ENCODE peak calls at places on chromosomes 1 and 21, in nine cellular contexts. One of them, this sample, is unnamed.

GRCh38 chr1:22447581-22448215 is 4.0 kb upstream of the ZBTB40 start:
- DNase-seq in PC-3: peak; percentile 81
- DNase-seq in aorta: no peak
- DNase-seq in breast epithelium: no peak
- DNase-seq in epithelial cell of proximal tubule: peak; percentile 39
- DNase-seq in uterus: no peak
- DNase-seq in neural progenitor cell: no peak
- DNase-seq in CD8-positive, alpha-beta T cell: no peak
- DNase-seq in heart left ventricle: peak; percentile 39
- DNase-seq in this sample: no peak

GRCh38 chr1:228993106-228993505 is 257.8 kb downstream of the RHOU start:
- DNase-seq in PC-3: no peak
- DNase-seq in aorta: no peak
- DNase-seq in breast epithelium: no peak
- DNase-seq in epithelial cell of proximal tubule: no peak
- DNase-seq in uterus: no peak
- DNase-seq in neural progenitor cell: no peak
- DNase-seq in CD8-positive, alpha-beta T cell: no peak
- DNase-seq in heart left ventricle: no peak
- DNase-seq in this sample: no peak

GRCh38 chr1:51916587-51917405 is 38.3 kb upstream of the NRDC start:
- DNase-seq in PC-3: peak; percentile 43
- DNase-seq in aorta: no peak
- DNase-seq in breast epithelium: no peak
- DNase-seq in epithelial cell of proximal tubule: no peak
- DNase-seq in uterus: no peak
- DNase-seq in neural progenitor cell: no peak
- DNase-seq in CD8-positive, alpha-beta T cell: no peak
- DNase-seq in heart left ventricle: no peak
- DNase-seq in this sample: no peak

GRCh38 chr1:55679971-55680370 is 464.8 kb upstream of the USP24 start:
- DNase-seq in PC-3: no peak
- DNase-seq in aorta: no peak
- DNase-seq in breast epithelium: no peak
- DNase-seq in epithelial cell of proximal tubule: no peak
- DNase-seq in uterus: no peak
- DNase-seq in neural progenitor cell: no peak
- DNase-seq in CD8-positive, alpha-beta T cell: no peak
- DNase-seq in heart left ventricle: no peak
- DNase-seq in this sample: no peak

GRCh38 chr1:187977298-187977697 is 1148.5 kb downstream of the PLA2G4A start:
- DNase-seq in PC-3: no peak
- DNase-seq in aorta: no peak
- DNase-seq in breast epithelium: no peak
- DNase-seq in epithelial cell of proximal tubule: no peak
- DNase-seq in uterus: no peak
- DNase-seq in neural progenitor cell: no peak
- DNase-seq in CD8-positive, alpha-beta T cell: no peak
- DNase-seq in heart left ventricle: no peak
- DNase-seq in this sample: no peak

GRCh38 chr1:66446261-66447001 is 87.5 kb upstream of the SGIP1 start:
- DNase-seq in PC-3: peak; percentile 86
- DNase-seq in aorta: no peak
- DNase-seq in breast epithelium: no peak
- DNase-seq in epithelial cell of proximal tubule: peak; percentile 29
- DNase-seq in uterus: peak; percentile 23
- DNase-seq in neural progenitor cell: peak; percentile 76
- DNase-seq in CD8-positive, alpha-beta T cell: no peak
- DNase-seq in heart left ventricle: peak; percentile 39
- DNase-seq in this sample: no peak

GRCh38 chr1:156781585-156782186 is 14.4 kb downstream of the PRCC start:
- DNase-seq in PC-3: no peak
- DNase-seq in aorta: no peak
- DNase-seq in breast epithelium: no peak
- DNase-seq in epithelial cell of proximal tubule: peak; percentile 36
- DNase-seq in uterus: no peak
- DNase-seq in neural progenitor cell: no peak
- DNase-seq in CD8-positive, alpha-beta T cell: no peak
- DNase-seq in heart left ventricle: no peak
- DNase-seq in this sample: no peak

GRCh38 chr1:42340898-42341297 is 5.9 kb upstream of the FOXJ3 start:
- DNase-seq in PC-3: no peak
- DNase-seq in aorta: no peak
- DNase-seq in breast epithelium: no peak
- DNase-seq in epithelial cell of proximal tubule: no peak
- DNase-seq in uterus: no peak
- DNase-seq in neural progenitor cell: peak; percentile 34
- DNase-seq in CD8-positive, alpha-beta T cell: no peak
- DNase-seq in heart left ventricle: no peak
- DNase-seq in this sample: no peak

GRCh38 chr1:64029037-64029436 is 174.4 kb upstream of the UBE2U start:
- DNase-seq in PC-3: no peak
- DNase-seq in aorta: no peak
- DNase-seq in breast epithelium: no peak
- DNase-seq in epithelial cell of proximal tubule: no peak
- DNase-seq in uterus: no peak
- DNase-seq in neural progenitor cell: no peak
- DNase-seq in CD8-positive, alpha-beta T cell: no peak
- DNase-seq in heart left ventricle: no peak
- DNase-seq in this sample: no peak

GRCh38 chr1:35449334-35450008 is 107.7 kb downstream of the KIAA0319L start:
- DNase-seq in PC-3: peak; percentile 88
- DNase-seq in aorta: no peak
- DNase-seq in breast epithelium: no peak
- DNase-seq in epithelial cell of proximal tubule: peak; percentile 48
- DNase-seq in uterus: no peak
- DNase-seq in neural progenitor cell: no peak
- DNase-seq in CD8-positive, alpha-beta T cell: no peak
- DNase-seq in heart left ventricle: no peak
- DNase-seq in this sample: no peak

GRCh38 chr1:94259635-94260289 is 22.4 kb upstream of the ARHGAP29 start:
- DNase-seq in PC-3: peak; percentile 61
- DNase-seq in aorta: no peak
- DNase-seq in breast epithelium: no peak
- DNase-seq in epithelial cell of proximal tubule: no peak
- DNase-seq in uterus: no peak
- DNase-seq in neural progenitor cell: no peak
- DNase-seq in CD8-positive, alpha-beta T cell: no peak
- DNase-seq in heart left ventricle: no peak
- DNase-seq in this sample: no peak

GRCh38 chr21:35503646-35504045 is 454.5 kb upstream of the RUNX1 start:
- DNase-seq in PC-3: no peak
- DNase-seq in aorta: no peak
- DNase-seq in breast epithelium: no peak
- DNase-seq in epithelial cell of proximal tubule: no peak
- DNase-seq in uterus: no peak
- DNase-seq in neural progenitor cell: peak; percentile 11
- DNase-seq in CD8-positive, alpha-beta T cell: peak; percentile 71
- DNase-seq in heart left ventricle: peak; percentile 33
- DNase-seq in this sample: no peak

GRCh38 chr1:183832472-183832871 is 27.6 kb downstream of the RGL1 start:
- DNase-seq in PC-3: no peak
- DNase-seq in aorta: no peak
- DNase-seq in breast epithelium: no peak
- DNase-seq in epithelial cell of proximal tubule: no peak
- DNase-seq in uterus: no peak
- DNase-seq in neural progenitor cell: no peak
- DNase-seq in CD8-positive, alpha-beta T cell: no peak
- DNase-seq in heart left ventricle: no peak
- DNase-seq in this sample: no peak

GRCh38 chr1:109657395-109657794 is 1.5 kb downstream of the GSTM4 start:
- DNase-seq in PC-3: no peak
- DNase-seq in aorta: peak; percentile 64
- DNase-seq in breast epithelium: no peak
- DNase-seq in epithelial cell of proximal tubule: no peak
- DNase-seq in uterus: no peak
- DNase-seq in neural progenitor cell: no peak
- DNase-seq in CD8-positive, alpha-beta T cell: no peak
- DNase-seq in heart left ventricle: no peak
- DNase-seq in this sample: no peak

GRCh38 chr1:3007298-3008147 is 13.7 kb upstream of the ACTRT2 start:
- DNase-seq in PC-3: no peak
- DNase-seq in aorta: no peak
- DNase-seq in breast epithelium: no peak
- DNase-seq in epithelial cell of proximal tubule: no peak
- DNase-seq in uterus: no peak
- DNase-seq in neural progenitor cell: no peak
- DNase-seq in CD8-positive, alpha-beta T cell: no peak
- DNase-seq in heart left ventricle: no peak
- DNase-seq in this sample: no peak

GRCh38 chr1:109468903-109469302 is 2.6 kb downstream of the SYPL2 start:
- DNase-seq in PC-3: no peak
- DNase-seq in aorta: no peak
- DNase-seq in breast epithelium: no peak
- DNase-seq in epithelial cell of proximal tubule: no peak
- DNase-seq in uterus: no peak
- DNase-seq in neural progenitor cell: no peak
- DNase-seq in CD8-positive, alpha-beta T cell: no peak
- DNase-seq in heart left ventricle: no peak
- DNase-seq in this sample: no peak

GRCh38 chr1:111467805-111468716 is 5.7 kb upstream of the C1orf162 start:
- DNase-seq in PC-3: no peak
- DNase-seq in aorta: no peak
- DNase-seq in breast epithelium: no peak
- DNase-seq in epithelial cell of proximal tubule: no peak
- DNase-seq in uterus: no peak
- DNase-seq in neural progenitor cell: no peak
- DNase-seq in CD8-positive, alpha-beta T cell: no peak
- DNase-seq in heart left ventricle: no peak
- DNase-seq in this sample: no peak

GRCh38 chr1:10561497-10561896 is 86.7 kb downstream of the PEX14 start:
- DNase-seq in PC-3: no peak
- DNase-seq in aorta: no peak
- DNase-seq in breast epithelium: no peak
- DNase-seq in epithelial cell of proximal tubule: peak; percentile 30
- DNase-seq in uterus: no peak
- DNase-seq in neural progenitor cell: no peak
- DNase-seq in CD8-positive, alpha-beta T cell: no peak
- DNase-seq in heart left ventricle: no peak
- DNase-seq in this sample: no peak

GRCh38 chr1:76291186-76291585 is 216.6 kb downstream of the ST6GALNAC3 start:
- DNase-seq in PC-3: no peak
- DNase-seq in aorta: no peak
- DNase-seq in breast epithelium: no peak
- DNase-seq in epithelial cell of proximal tubule: no peak
- DNase-seq in uterus: no peak
- DNase-seq in neural progenitor cell: peak; percentile 18
- DNase-seq in CD8-positive, alpha-beta T cell: no peak
- DNase-seq in heart left ventricle: no peak
- DNase-seq in this sample: no peak

GRCh38 chr1:76292418-76293184 is 218.1 kb downstream of the ST6GALNAC3 start:
- DNase-seq in PC-3: no peak
- DNase-seq in aorta: no peak
- DNase-seq in breast epithelium: no peak
- DNase-seq in epithelial cell of proximal tubule: peak; percentile 86
- DNase-seq in uterus: no peak
- DNase-seq in neural progenitor cell: no peak
- DNase-seq in CD8-positive, alpha-beta T cell: no peak
- DNase-seq in heart left ventricle: no peak
- DNase-seq in this sample: no peak

GRCh38 chr1:76291737-76292136 is 217.2 kb downstream of the ST6GALNAC3 start:
- DNase-seq in PC-3: no peak
- DNase-seq in aorta: no peak
- DNase-seq in breast epithelium: no peak
- DNase-seq in epithelial cell of proximal tubule: no peak
- DNase-seq in uterus: no peak
- DNase-seq in neural progenitor cell: no peak
- DNase-seq in CD8-positive, alpha-beta T cell: no peak
- DNase-seq in heart left ventricle: no peak
- DNase-seq in this sample: no peak

GRCh38 chr1:76293831-76294230 is 219.3 kb downstream of the ST6GALNAC3 start:
- DNase-seq in PC-3: no peak
- DNase-seq in aorta: no peak
- DNase-seq in breast epithelium: no peak
- DNase-seq in epithelial cell of proximal tubule: no peak
- DNase-seq in uterus: no peak
- DNase-seq in neural progenitor cell: no peak
- DNase-seq in CD8-positive, alpha-beta T cell: no peak
- DNase-seq in heart left ventricle: no peak
- DNase-seq in this sample: no peak

GRCh38 chr1:76294470-76295194 is 220.1 kb downstream of the ST6GALNAC3 start:
- DNase-seq in PC-3: no peak
- DNase-seq in aorta: no peak
- DNase-seq in breast epithelium: no peak
- DNase-seq in epithelial cell of proximal tubule: no peak
- DNase-seq in uterus: no peak
- DNase-seq in neural progenitor cell: no peak
- DNase-seq in CD8-positive, alpha-beta T cell: no peak
- DNase-seq in heart left ventricle: no peak
- DNase-seq in this sample: no peak
- H3K4me3 ChIP-seq in PC-3: no peak overlapping the region
- H3K4me3 ChIP-seq in aorta: no peak overlapping the region
- H3K4me3 ChIP-seq in breast epithelium: no peak overlapping the region
- H3K4me3 ChIP-seq in epithelial cell of proximal tubule: no peak overlapping the region
- H3K4me3 ChIP-seq in uterus: no peak overlapping the region
- H3K4me3 ChIP-seq in neural progenitor cell: no peak overlapping the region
- H3K4me3 ChIP-seq in CD8-positive, alpha-beta T cell: no peak overlapping the region
- H3K4me3 ChIP-seq in heart left ventricle: no peak overlapping the region
- H3K4me3 ChIP-seq in this sample: no peak overlapping the region

DNA sequence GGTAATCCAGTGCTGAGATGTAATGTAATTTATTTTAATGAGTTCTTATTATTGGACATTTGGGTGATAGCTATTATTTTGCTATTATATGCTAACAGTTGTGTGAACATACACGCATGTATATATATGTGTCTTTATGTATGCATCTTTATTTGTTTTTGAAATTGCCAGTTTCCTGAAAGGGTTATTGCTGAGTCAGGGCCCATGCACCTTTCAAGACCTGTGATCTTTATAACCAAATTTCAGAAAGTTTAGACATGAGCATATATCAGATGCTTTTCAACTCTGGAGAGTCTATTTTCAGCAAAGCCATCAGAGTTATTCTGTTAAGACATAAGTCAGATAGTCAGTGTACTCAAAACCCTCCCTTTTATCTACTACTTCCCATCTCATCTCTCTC is 265.6 kb upstream of the GREM2 start:
- DNase-seq in PC-3: no peak
- DNase-seq in aorta: no peak
- DNase-seq in breast epithelium: no peak
- DNase-seq in epithelial cell of proximal tubule: no peak
- DNase-seq in uterus: no peak
- DNase-seq in neural progenitor cell: no peak
- DNase-seq in CD8-positive, alpha-beta T cell: no peak
- DNase-seq in heart left ventricle: no peak
- DNase-seq in this sample: no peak
- H3K4me3 ChIP-seq in PC-3: no peak overlapping the region
- H3K4me3 ChIP-seq in aorta: no peak overlapping the region
- H3K4me3 ChIP-seq in breast epithelium: no peak overlapping the region
- H3K4me3 ChIP-seq in epithelial cell of proximal tubule: no peak overlapping the region
- H3K4me3 ChIP-seq in uterus: no peak overlapping the region
- H3K4me3 ChIP-seq in neural progenitor cell: no peak overlapping the region
- H3K4me3 ChIP-seq in CD8-positive, alpha-beta T cell: no peak overlapping the region
- H3K4me3 ChIP-seq in heart left ventricle: no peak overlapping the region
- H3K4me3 ChIP-seq in this sample: no peak overlapping the region

GRCh38 chr1:31796707-31797106 is 19.1 kb downstream of the SPOCD1 start:
- DNase-seq in PC-3: no peak
- DNase-seq in aorta: no peak
- DNase-seq in breast epithelium: no peak
- DNase-seq in epithelial cell of proximal tubule: no peak
- DNase-seq in uterus: no peak
- DNase-seq in neural progenitor cell: no peak
- DNase-seq in CD8-positive, alpha-beta T cell: no peak
- DNase-seq in heart left ventricle: no peak
- DNase-seq in this sample: no peak
- H3K4me3 ChIP-seq in PC-3: no peak overlapping the region
- H3K4me3 ChIP-seq in aorta: no peak overlapping the region
- H3K4me3 ChIP-seq in breast epithelium: no peak overlapping the region
- H3K4me3 ChIP-seq in epithelial cell of proximal tubule: no peak overlapping the region
- H3K4me3 ChIP-seq in uterus: no peak overlapping the region
- H3K4me3 ChIP-seq in neural progenitor cell: no peak overlapping the region
- H3K4me3 ChIP-seq in CD8-positive, alpha-beta T cell: no peak overlapping the region
- H3K4me3 ChIP-seq in heart left ventricle: no peak overlapping the region
- H3K4me3 ChIP-seq in this sample: no peak overlapping the region

GRCh38 chr1:203675596-203676347 is 49.1 kb downstream of the ATP2B4 start:
- DNase-seq in PC-3: peak; percentile 38
- DNase-seq in aorta: no peak
- DNase-seq in breast epithelium: no peak
- DNase-seq in epithelial cell of proximal tubule: no peak
- DNase-seq in uterus: no peak
- DNase-seq in neural progenitor cell: no peak
- DNase-seq in CD8-positive, alpha-beta T cell: no peak
- DNase-seq in heart left ventricle: no peak
- DNase-seq in this sample: no peak
- H3K4me3 ChIP-seq in PC-3: no peak overlapping the region
- H3K4me3 ChIP-seq in aorta: no peak overlapping the region
- H3K4me3 ChIP-seq in breast epithelium: no peak overlapping the region
- H3K4me3 ChIP-seq in epithelial cell of proximal tubule: no peak overlapping the region
- H3K4me3 ChIP-seq in uterus: no peak overlapping the region
- H3K4me3 ChIP-seq in neural progenitor cell: no peak overlapping the region
- H3K4me3 ChIP-seq in CD8-positive, alpha-beta T cell: peak overlapping the region; percentile 8
- H3K4me3 ChIP-seq in heart left ventricle: no peak overlapping the region
- H3K4me3 ChIP-seq in this sample: no peak overlapping the region